ENCODE peak calls at places on chromosomes 13 and 19, in four cellular contexts. L is K562, F is HepG2, Z is GM12878. Y is an unnamed sample.

GRCh38 chr19:771332-771785 is 20.4 kb downstream of the MISP start:
- DNase-seq in F (peak; percentile 63), L (peak; percentile 72), Z (no peak), Y (no peak)

GRCh38 chr19:16496613-16496983 is 404 bp downstream of the C19orf44 start:
- DNase-seq in F (no peak), L (no peak), Z (no peak), Y (no peak)

GRCh38 chr19:5339950-5340636 is 519 bp downstream of the PTPRS start:
- DNase-seq in F (no peak), Z (no peak), L (peak; percentile 80), Y (peak; percentile 29)

GRCh38 chr19:3404324-3405260 is 38.2 kb downstream of the NFIC start:
- DNase-seq in L (no peak), F (no peak), Z (no peak), Y (no peak)

GRCh38 chr13:50033696-50034095 is 18.5 kb downstream of the KCNRG start:
- DNase-seq in L (no peak), F (no peak), Z (no peak), Y (no peak)

GRCh38 chr13:50365683-50366391 is 350.6 kb downstream of the KCNRG start:
- DNase-seq in Z (peak; percentile 67), F (peak; percentile 61), L (no peak), Y (no peak)

GRCh38 chr19:36140289-36141038 is 598 bp downstream of the CAPNS1 start:
- DNase-seq in L (no peak), Z (no peak), F (peak; percentile 53), Y (peak; percentile 60)

GRCh38 chr13:95684463-95684862 is 7.5 kb downstream of the DNAJC3 start:
- DNase-seq in Z (no peak), F (no peak), L (no peak), Y (peak; percentile 14)

GRCh38 chr13:48496796-48497195 is 36.1 kb downstream of the RCBTB2 start:
- DNase-seq in L (no peak), Z (no peak), F (no peak), Y (no peak)

GRCh38 chr19:29810504-29810871 is 1.3 kb upstream of the CCNE1 start:
- DNase-seq in Z (no peak), L (peak; percentile 40), F (no peak), Y (no peak)

GRCh38 chr19:2546128-2547032 is 70.5 kb downstream of the GADD45B start:
- DNase-seq in L (peak; percentile 33), Z (no peak), F (peak; percentile 88), Y (peak; percentile 67)

GRCh38 chr19:7637374-7638256 is 705 bp downstream of the STXBP2 start:
- DNase-seq in F (no peak), L (peak; percentile 76), Z (no peak), Y (no peak)

GRCh38 chr19:34603003-34603402 is 74.0 kb downstream of the SCGB2B2 start:
- DNase-seq in L (no peak), F (no peak), Z (no peak), Y (no peak)

GRCh38 chr19:13056052-13056660 is 46.5 kb downstream of the LYL1 start:
- DNase-seq in Z (no peak), F (no peak), L (no peak), Y (peak; percentile 62)

GRCh38 chr13:40315416-40316064 is 350.9 kb downstream of the FOXO1 start:
- DNase-seq in L (no peak), Z (no peak), F (no peak), Y (no peak)

GRCh38 chr13:40440990-40441820 is 225.2 kb downstream of the FOXO1 start:
- DNase-seq in L (no peak), F (no peak), Z (no peak), Y (no peak)

GRCh38 chr19:17341386-17341785 is 4.0 kb downstream of the GTPBP3 start:
- DNase-seq in F (no peak), Z (no peak), L (no peak), Y (no peak)

GRCh38 chr19:33093420-33094210 is 12.6 kb downstream of the GPATCH1 start:
- DNase-seq in F (no peak), Z (no peak), L (peak; percentile 31), Y (no peak)

GRCh38 chr19:47437500-47437899 is 18.2 kb upstream of the MEIS3 start:
- DNase-seq in L (no peak), F (no peak), Z (no peak), Y (no peak)

DNA sequence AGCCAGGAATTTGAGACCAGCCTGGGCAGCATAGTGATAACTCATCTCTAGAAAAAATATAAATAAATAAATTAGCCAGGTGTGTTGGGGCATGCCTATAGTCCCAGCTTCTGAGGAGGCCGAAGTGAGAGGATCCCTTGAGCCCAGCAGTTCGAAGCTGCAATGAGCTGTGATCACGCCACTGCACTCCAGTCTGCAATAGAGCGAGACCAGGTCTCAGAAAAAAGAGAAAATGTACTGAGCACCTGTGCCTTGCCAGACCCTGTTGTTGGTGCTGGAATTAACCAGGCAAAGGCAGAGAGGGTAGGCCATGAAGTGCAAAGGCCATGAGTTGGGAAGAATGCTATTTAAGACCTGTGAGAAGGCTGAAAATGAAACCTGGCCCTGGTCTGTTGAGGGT is 2.7 kb downstream of the CYTH2 start:
- DNase-seq in L (no peak), Z (no peak), F (no peak), Y (no peak)
- TF ChIP-seq USF2 in L (no peak), Z (no peak), F (no peak), Y (no peak)

DNA sequence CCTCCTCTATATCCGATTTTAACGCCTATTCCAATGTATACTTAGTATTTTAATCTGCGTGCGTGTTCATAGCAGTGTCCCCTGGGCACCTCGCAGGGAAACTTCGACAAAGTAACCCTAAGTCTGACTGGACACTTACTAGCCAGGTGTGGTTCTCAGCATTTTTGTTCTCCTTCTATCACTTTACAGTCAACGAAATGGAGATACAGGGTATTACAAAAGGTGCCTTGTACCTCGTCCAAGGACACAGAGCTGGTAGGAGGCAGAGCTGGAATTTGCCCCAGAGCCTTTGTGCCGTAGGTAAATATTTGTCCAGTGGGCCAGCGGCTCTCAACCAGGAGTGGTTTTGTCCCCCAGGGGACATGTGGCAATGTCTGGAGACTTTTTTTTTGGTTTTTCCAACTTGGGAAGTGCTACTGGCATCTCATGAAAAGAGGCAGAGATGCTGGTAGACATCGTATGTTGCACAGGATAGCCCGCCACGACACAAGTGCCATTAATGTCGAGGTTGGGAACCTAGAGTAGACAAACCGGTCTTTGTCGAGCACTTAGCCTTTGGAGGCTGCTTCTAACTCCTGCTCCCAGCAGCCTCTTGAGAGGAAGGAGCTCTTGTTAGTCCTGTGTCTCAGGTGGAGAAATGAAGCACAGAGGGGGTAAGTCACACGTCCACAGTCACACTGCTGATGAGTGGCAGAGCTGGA is 1.1 kb downstream of the ZNF444 start:
- DNase-seq in L (no peak), Z (no peak), F (peak; percentile 97), Y (no peak)
- TF ChIP-seq ESRRA in L (no peak), Z (no peak), F (peak; percentile 81), Y (no peak)

DNA sequence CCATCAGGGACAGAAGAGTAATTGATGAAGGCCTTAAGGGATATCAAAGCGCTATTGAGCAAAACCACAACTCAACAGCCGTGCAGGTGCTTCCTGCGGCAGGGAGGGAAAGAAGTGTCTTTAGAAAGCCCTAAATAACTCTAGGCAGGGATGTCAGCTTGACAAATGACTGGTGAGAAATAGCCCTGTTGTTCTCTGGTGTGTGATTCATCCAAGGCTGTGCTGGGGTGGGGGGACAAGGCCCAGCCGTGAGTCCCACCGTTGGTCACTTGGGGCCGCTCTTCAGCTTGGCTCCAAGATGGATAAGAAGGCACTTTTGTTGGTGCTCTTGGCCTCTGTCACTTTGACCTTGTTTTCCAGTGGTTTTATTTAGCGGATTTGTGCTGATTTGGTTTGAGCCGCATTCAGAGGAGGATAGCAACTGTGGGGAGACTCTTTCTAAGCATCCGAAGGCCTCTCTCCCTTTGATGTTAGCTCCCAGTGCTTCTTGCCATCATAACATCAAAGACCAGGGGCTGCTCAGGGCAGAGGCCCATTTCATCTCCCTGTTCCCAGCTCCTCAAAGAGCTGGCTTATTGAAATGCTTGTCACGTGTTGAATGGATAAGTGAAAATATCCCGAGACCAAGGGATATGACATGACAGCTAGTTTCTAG is 130.3 kb upstream of the SERP2 start:
- DNase-seq in Z (no peak), L (peak; percentile 64), F (peak; percentile 54), Y (peak; percentile 67)
- TF ChIP-seq CBFB in Z (no peak), L (no peak), F (no peak), Y (no peak)

GRCh38 chr19:43465468-43466120 is at the start of gene LYPD3:
- DNase-seq in Z (no peak), L (peak; percentile 39), F (no peak), Y (peak; percentile 67)
- TF ChIP-seq USF2 in Z (no peak), L (no peak), F (no peak), Y (no peak)

DNA sequence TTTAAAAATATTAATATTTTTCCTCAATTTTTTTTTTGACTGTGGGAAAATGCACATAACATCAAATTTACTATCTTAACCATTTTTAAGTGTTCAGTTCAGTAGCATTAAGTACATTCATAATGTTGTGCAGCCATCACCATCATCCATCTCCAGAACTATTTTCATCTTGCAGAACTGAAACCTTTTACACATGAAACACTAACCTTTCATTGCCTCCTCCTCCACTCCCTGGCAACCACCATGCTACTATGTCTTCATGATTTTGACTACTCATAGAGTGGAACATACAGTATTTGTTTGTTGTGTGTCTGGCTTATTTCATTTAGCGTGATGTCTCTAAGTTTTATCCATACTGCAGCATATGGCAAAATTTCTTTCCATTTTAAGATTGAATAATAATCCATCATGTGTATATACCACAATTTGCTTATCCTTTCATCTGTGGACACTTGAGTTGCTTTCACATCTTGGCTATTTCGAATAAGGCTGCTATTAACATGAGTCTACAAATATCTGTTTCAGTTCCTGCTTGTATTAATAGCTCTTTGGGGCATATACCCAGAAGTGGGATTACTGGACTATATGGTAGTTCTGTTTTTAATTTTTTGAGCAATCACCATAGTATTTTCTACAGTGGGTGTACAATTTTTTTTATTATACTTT is 376.4 kb downstream of the MTUS2 start:
- DNase-seq in Z (peak; percentile 58), L (no peak), F (no peak), Y (no peak)
- TF ChIP-seq ESRRA in Z (no peak), L (no peak), F (no peak), Y (no peak)

Y was measured in WTC11.